ENCODE peak calls at places on chromosomes 1 and 21, in six cellular contexts. One of them, this sample, is unnamed.

GRCh38 chr1:200510228-200510623 is 100.4 kb upstream of the ZNF281 start:
- DNase-seq in NCI-H187 treated with DMSO at 0.1 percent for 48 hours: peak
- DNase-seq in COR-L47: peak
- DNase-seq in Peyer's patch: peak
- DNase-seq in H54: peak
- DNase-seq in CD8-positive, alpha-beta T cell: peak
- DNase-seq in this sample: peak

GRCh38 chr1:36864182-36865079 is 169.9 kb downstream of the GRIK3 start:
- DNase-seq in NCI-H187 treated with DMSO at 0.1 percent for 48 hours: no peak
- DNase-seq in COR-L47: no peak
- DNase-seq in Peyer's patch: no peak
- DNase-seq in H54: no peak
- DNase-seq in CD8-positive, alpha-beta T cell: no peak
- DNase-seq in this sample: no peak

GRCh38 chr1:110196917-110197782 is 13.0 kb upstream of the KCNC4 start:
- DNase-seq in NCI-H187 treated with DMSO at 0.1 percent for 48 hours: peak
- DNase-seq in COR-L47: peak
- DNase-seq in Peyer's patch: peak
- DNase-seq in H54: peak
- DNase-seq in CD8-positive, alpha-beta T cell: peak
- DNase-seq in this sample: no peak

GRCh38 chr1:30138891-30139290 is 584.5 kb downstream of the MATN1 start:
- DNase-seq in NCI-H187 treated with DMSO at 0.1 percent for 48 hours: no peak
- DNase-seq in COR-L47: no peak
- DNase-seq in Peyer's patch: no peak
- DNase-seq in H54: no peak
- DNase-seq in CD8-positive, alpha-beta T cell: no peak
- DNase-seq in this sample: no peak

GRCh38 chr1:207962716-207963428 is 51.9 kb upstream of the CD34 start:
- DNase-seq in NCI-H187 treated with DMSO at 0.1 percent for 48 hours: no peak
- DNase-seq in COR-L47: no peak
- DNase-seq in Peyer's patch: peak
- DNase-seq in H54: no peak
- DNase-seq in CD8-positive, alpha-beta T cell: no peak
- DNase-seq in this sample: no peak

GRCh38 chr1:245829861-245830260 is 675.1 kb downstream of the KIF26B start:
- DNase-seq in NCI-H187 treated with DMSO at 0.1 percent for 48 hours: no peak
- DNase-seq in COR-L47: no peak
- DNase-seq in Peyer's patch: no peak
- DNase-seq in H54: no peak
- DNase-seq in CD8-positive, alpha-beta T cell: no peak
- DNase-seq in this sample: no peak

GRCh38 chr1:11414921-11415538 is 63.9 kb upstream of the DISP3 start:
- DNase-seq in NCI-H187 treated with DMSO at 0.1 percent for 48 hours: no peak
- DNase-seq in COR-L47: no peak
- DNase-seq in Peyer's patch: no peak
- DNase-seq in H54: no peak
- DNase-seq in CD8-positive, alpha-beta T cell: no peak
- DNase-seq in this sample: no peak

GRCh38 chr1:19010995-19011696 is 54.7 kb upstream of the IFFO2 start:
- DNase-seq in NCI-H187 treated with DMSO at 0.1 percent for 48 hours: no peak
- DNase-seq in COR-L47: no peak
- DNase-seq in Peyer's patch: peak
- DNase-seq in H54: peak
- DNase-seq in CD8-positive, alpha-beta T cell: peak
- DNase-seq in this sample: peak

GRCh38 chr21:34336245-34336644 is 27.6 kb upstream of the KCNE2 start:
- DNase-seq in NCI-H187 treated with DMSO at 0.1 percent for 48 hours: no peak
- DNase-seq in COR-L47: no peak
- DNase-seq in Peyer's patch: no peak
- DNase-seq in H54: no peak
- DNase-seq in CD8-positive, alpha-beta T cell: no peak
- DNase-seq in this sample: no peak

GRCh38 chr1:171645553-171646336 is 6.7 kb downstream of the MYOC start:
- DNase-seq in NCI-H187 treated with DMSO at 0.1 percent for 48 hours: no peak
- DNase-seq in COR-L47: no peak
- DNase-seq in Peyer's patch: no peak
- DNase-seq in H54: no peak
- DNase-seq in CD8-positive, alpha-beta T cell: no peak
- DNase-seq in this sample: no peak

GRCh38 chr1:199862047-199862446 is 165.5 kb upstream of the NR5A2 start:
- DNase-seq in NCI-H187 treated with DMSO at 0.1 percent for 48 hours: no peak
- DNase-seq in COR-L47: no peak
- DNase-seq in Peyer's patch: no peak
- DNase-seq in H54: no peak
- DNase-seq in CD8-positive, alpha-beta T cell: no peak
- DNase-seq in this sample: no peak

GRCh38 chr21:28025111-28025510 is 967.6 kb downstream of the LTN1 start:
- DNase-seq in NCI-H187 treated with DMSO at 0.1 percent for 48 hours: no peak
- DNase-seq in COR-L47: no peak
- DNase-seq in Peyer's patch: no peak
- DNase-seq in H54: no peak
- DNase-seq in CD8-positive, alpha-beta T cell: no peak
- DNase-seq in this sample: no peak

GRCh38 chr1:209845405-209845725 is 17.6 kb downstream of the UTP25 start:
- DNase-seq in NCI-H187 treated with DMSO at 0.1 percent for 48 hours: no peak
- DNase-seq in COR-L47: no peak
- DNase-seq in Peyer's patch: no peak
- DNase-seq in H54: no peak
- DNase-seq in CD8-positive, alpha-beta T cell: no peak
- DNase-seq in this sample: no peak

GRCh38 chr1:108503062-108503740 is 53.1 kb downstream of the NBPF6 start:
- DNase-seq in NCI-H187 treated with DMSO at 0.1 percent for 48 hours: no peak
- DNase-seq in COR-L47: no peak
- DNase-seq in Peyer's patch: no peak
- DNase-seq in H54: peak
- DNase-seq in CD8-positive, alpha-beta T cell: no peak
- DNase-seq in this sample: no peak

GRCh38 chr1:54814148-54814498 is 13.0 kb upstream of the TTC22 start:
- DNase-seq in NCI-H187 treated with DMSO at 0.1 percent for 48 hours: no peak
- DNase-seq in COR-L47: no peak
- DNase-seq in Peyer's patch: peak
- DNase-seq in H54: no peak
- DNase-seq in CD8-positive, alpha-beta T cell: no peak
- DNase-seq in this sample: no peak

GRCh38 chr1:198064181-198064580 is 92.6 kb upstream of the NEK7 start:
- DNase-seq in NCI-H187 treated with DMSO at 0.1 percent for 48 hours: no peak
- DNase-seq in COR-L47: no peak
- DNase-seq in Peyer's patch: no peak
- DNase-seq in H54: no peak
- DNase-seq in CD8-positive, alpha-beta T cell: no peak
- DNase-seq in this sample: no peak

GRCh38 chr1:107965112-107965991 is at the start of gene VAV3:
- DNase-seq in NCI-H187 treated with DMSO at 0.1 percent for 48 hours: no peak
- DNase-seq in COR-L47: peak
- DNase-seq in Peyer's patch: peak
- DNase-seq in H54: no peak
- DNase-seq in CD8-positive, alpha-beta T cell: peak
- DNase-seq in this sample: peak

GRCh38 chr21:26120833-26121232 is 49.7 kb downstream of the APP start:
- DNase-seq in NCI-H187 treated with DMSO at 0.1 percent for 48 hours: no peak
- DNase-seq in COR-L47: no peak
- DNase-seq in Peyer's patch: no peak
- DNase-seq in H54: no peak
- DNase-seq in CD8-positive, alpha-beta T cell: no peak
- DNase-seq in this sample: no peak

GRCh38 chr1:56355918-56356317 is 223.4 kb downstream of the PLPP3 start:
- DNase-seq in NCI-H187 treated with DMSO at 0.1 percent for 48 hours: no peak
- DNase-seq in COR-L47: no peak
- DNase-seq in Peyer's patch: no peak
- DNase-seq in H54: no peak
- DNase-seq in CD8-positive, alpha-beta T cell: no peak
- DNase-seq in this sample: no peak

GRCh38 chr21:43866659-43867331 is 1.8 kb downstream of the AGPAT3 start:
- DNase-seq in NCI-H187 treated with DMSO at 0.1 percent for 48 hours: no peak
- DNase-seq in COR-L47: no peak
- DNase-seq in Peyer's patch: peak
- DNase-seq in H54: no peak
- DNase-seq in CD8-positive, alpha-beta T cell: peak
- DNase-seq in this sample: peak

GRCh38 chr1:42747125-42747524 is 7.1 kb upstream of the CLDN19 start:
- DNase-seq in NCI-H187 treated with DMSO at 0.1 percent for 48 hours: no peak
- DNase-seq in COR-L47: no peak
- DNase-seq in Peyer's patch: peak
- DNase-seq in H54: peak
- DNase-seq in CD8-positive, alpha-beta T cell: peak
- DNase-seq in this sample: peak

GRCh38 chr1:151542710-151543129 is 2.6 kb downstream of the TUFT1 start:
- DNase-seq in NCI-H187 treated with DMSO at 0.1 percent for 48 hours: no peak
- DNase-seq in COR-L47: no peak
- DNase-seq in Peyer's patch: peak
- DNase-seq in H54: no peak
- DNase-seq in CD8-positive, alpha-beta T cell: no peak
- DNase-seq in this sample: no peak

GRCh38 chr1:96059276-96059675 is 662.3 kb upstream of the PTBP2 start:
- DNase-seq in NCI-H187 treated with DMSO at 0.1 percent for 48 hours: no peak
- DNase-seq in COR-L47: no peak
- DNase-seq in Peyer's patch: no peak
- DNase-seq in H54: no peak
- DNase-seq in CD8-positive, alpha-beta T cell: no peak
- DNase-seq in this sample: no peak

GRCh38 chr1:21630571-21631338 is 38.4 kb downstream of the RAP1GAP start:
- DNase-seq in NCI-H187 treated with DMSO at 0.1 percent for 48 hours: no peak
- DNase-seq in COR-L47: no peak
- DNase-seq in Peyer's patch: no peak
- DNase-seq in H54: no peak
- DNase-seq in CD8-positive, alpha-beta T cell: no peak
- DNase-seq in this sample: no peak

GRCh38 chr1:18344755-18345154 is 136.0 kb upstream of the KLHDC7A start:
- DNase-seq in NCI-H187 treated with DMSO at 0.1 percent for 48 hours: peak
- DNase-seq in COR-L47: no peak
- DNase-seq in Peyer's patch: no peak
- DNase-seq in H54: no peak
- DNase-seq in CD8-positive, alpha-beta T cell: no peak
- DNase-seq in this sample: no peak